ENCODE peak calls at places on chromosomes 1 and 21, in six cellular contexts. W is H1, O is H9, C is IMR-90, N is neuronal stem cell, F is mesenchymal stem cell. M is an unnamed sample.

GRCh38 chr1:116062201-116062600 is 49.0 kb upstream of the MAB21L3 start:
- DNase-seq in W (no peak), O (no peak), C (no peak), N (no peak), F (no peak), M (no peak)

GRCh38 chr1:83097715-83098613 is 901.0 kb downstream of the TTLL7 start:
- DNase-seq in W (no peak), O (no peak), C (no peak), N (no peak), F (no peak), M (no peak)

GRCh38 chr1:176058686-176059085 is 148.4 kb downstream of the COP1 start:
- DNase-seq in W (no peak), O (no peak), C (peak; percentile 11), N (peak; percentile 58), F (peak; percentile 38), M (peak; percentile 53)

GRCh38 chr1:11355594-11356467 is 82.8 kb downstream of the UBIAD1 start:
- DNase-seq in W (peak; percentile 76), O (peak; percentile 90), C (no peak), N (no peak), F (no peak), M (peak; percentile 48)

GRCh38 chr1:218464871-218465270 is 119.7 kb downstream of the TGFB2 start:
- DNase-seq in W (no peak), O (no peak), C (peak; percentile 28), N (no peak), F (no peak), M (no peak)

GRCh38 chr1:200281451-200281850 is 128.4 kb downstream of the ZNF281 start:
- DNase-seq in W (no peak), O (no peak), C (no peak), N (no peak), F (no peak), M (no peak)

GRCh38 chr1:201381130-201381529 is 3.6 kb upstream of the TNNT2 start:
- DNase-seq in W (no peak), O (no peak), C (no peak), N (no peak), F (no peak), M (no peak)

GRCh38 chr1:3247521-3248031 is 178.6 kb downstream of the PRDM16 start:
- DNase-seq in W (peak; percentile 75), O (peak; percentile 63), C (no peak), N (no peak), F (no peak), M (peak; percentile 24)

GRCh38 chr1:91736146-91736998 is 149.6 kb downstream of the TGFBR3 start:
- DNase-seq in W (no peak), O (no peak), C (peak; percentile 58), N (no peak), F (peak; percentile 78), M (no peak)

GRCh38 chr21:26140185-26140584 is 30.4 kb downstream of the APP start:
- DNase-seq in W (no peak), O (no peak), C (peak; percentile 99), N (no peak), F (peak; percentile 99), M (peak; percentile 52)

GRCh38 chr21:36985761-36986594 is 19.5 kb upstream of the HLCS start:
- DNase-seq in W (no peak), O (no peak), C (no peak), N (no peak), F (no peak), M (no peak)

GRCh38 chr1:185636848-185637247 is 97.3 kb upstream of the HMCN1 start:
- DNase-seq in W (no peak), O (no peak), C (no peak), N (no peak), F (no peak), M (no peak)

GRCh38 chr1:158035976-158036583 is 42.6 kb downstream of the KIRREL1 start:
- DNase-seq in W (no peak), O (no peak), C (peak; percentile 68), N (no peak), F (peak; percentile 66), M (no peak)
- H3K27ac ChIP-seq in W (no peak overlapping the region), O (no peak overlapping the region), C (no peak overlapping the region), N (no peak overlapping the region), F (peak overlapping the region; percentile 37), M (no peak overlapping the region)

DNA sequence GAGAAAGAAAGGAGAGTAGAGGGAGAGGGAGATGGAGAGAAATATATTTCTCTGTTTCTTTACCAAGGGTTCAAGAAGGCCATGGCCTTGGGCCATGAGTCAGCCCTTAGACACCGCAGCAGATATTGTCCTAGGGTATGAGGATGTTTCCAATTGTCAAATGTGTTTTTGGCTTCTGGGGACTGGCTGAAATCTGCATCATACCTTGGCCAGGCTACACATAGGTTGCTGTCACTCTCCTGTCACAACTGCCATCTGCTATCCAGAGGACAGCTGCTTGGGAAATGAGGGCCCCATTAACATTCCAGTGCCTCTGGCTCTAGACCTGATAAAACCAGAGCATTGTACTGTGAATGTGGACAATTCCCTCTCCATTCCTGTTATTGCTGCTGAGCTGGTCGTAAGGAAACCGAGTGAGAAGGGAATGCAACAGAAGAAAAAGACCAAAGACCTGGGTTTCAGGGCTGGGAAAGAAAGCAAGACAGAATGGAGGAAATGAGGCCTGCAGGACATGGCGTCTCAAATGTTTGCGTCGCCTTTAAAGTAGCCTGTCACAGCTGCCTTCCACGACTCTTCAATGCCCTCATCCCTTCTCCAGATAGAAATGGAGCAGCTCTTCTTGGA is 8.8 kb upstream of the PIGC start:
- DNase-seq in W (no peak), O (no peak), C (no peak), N (no peak), F (no peak), M (no peak)
- H4K8ac ChIP-seq in W (no peak overlapping the region), O (no peak overlapping the region), C (no peak overlapping the region), N (no peak overlapping the region), F (no peak overlapping the region), M (no peak overlapping the region)

GRCh38 chr1:84634536-84635205 is 55.6 kb downstream of the SSX2IP start:
- DNase-seq in W (no peak), O (no peak), C (no peak), N (no peak), F (no peak), M (peak; percentile 89)
- H3K27ac ChIP-seq in W (no peak overlapping the region), O (no peak overlapping the region), C (no peak overlapping the region), N (no peak overlapping the region), F (no peak overlapping the region), M (no peak overlapping the region)

DNA sequence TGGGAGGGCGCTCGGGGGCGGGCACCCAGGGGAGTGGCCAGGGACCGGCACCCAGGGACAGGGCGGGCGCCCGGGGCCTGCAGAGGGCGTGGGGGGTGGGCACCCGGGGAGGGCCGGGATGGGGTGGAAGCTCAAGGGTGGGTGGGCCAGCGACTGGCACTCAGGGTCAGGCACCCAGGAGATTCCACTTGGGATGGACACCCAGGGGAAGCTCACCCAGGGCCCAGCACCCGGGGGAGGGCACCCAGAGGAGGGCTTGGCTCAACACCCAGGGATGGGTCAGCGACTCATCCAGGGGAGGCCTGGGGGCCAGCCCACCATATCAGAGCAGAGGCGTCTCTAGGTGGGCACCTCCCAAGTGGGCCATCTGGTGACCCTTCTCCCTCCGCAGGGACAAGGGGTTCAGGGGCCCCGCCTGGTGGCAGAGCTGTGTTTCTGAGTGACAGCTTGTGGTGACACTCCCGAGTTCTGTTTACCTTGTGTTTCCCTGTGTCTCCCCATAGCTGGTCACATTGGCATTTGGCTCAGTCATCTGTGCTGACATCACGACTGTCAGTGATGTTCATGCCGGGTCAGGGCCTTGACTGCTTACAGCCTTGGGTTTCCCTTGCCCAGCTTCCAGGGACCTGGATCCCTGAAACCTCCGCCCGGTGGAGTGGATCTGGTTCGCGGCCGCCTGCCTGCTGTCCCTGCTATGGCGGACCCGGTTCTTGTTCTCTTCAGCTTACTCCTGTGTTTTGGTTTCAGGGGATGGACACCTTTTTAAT is 749 bp downstream of the IBA57 start:
- DNase-seq in W (peak; percentile 78), O (peak; percentile 78), C (peak; percentile 74), N (peak; percentile 48), F (peak; percentile 94), M (peak; percentile 90)
- H4K8ac ChIP-seq in W (no peak overlapping the region), O (no peak overlapping the region), C (peak overlapping the region; percentile 7), N (no peak overlapping the region), F (peak overlapping the region; percentile 86), M (no peak overlapping the region)

GRCh38 chr1:44653107-44653964 is 20.9 kb downstream of the TMEM53 start:
- DNase-seq in W (no peak), O (no peak), C (no peak), N (no peak), F (no peak), M (no peak)
- H3K27ac ChIP-seq in W (no peak overlapping the region), O (no peak overlapping the region), C (no peak overlapping the region), N (no peak overlapping the region), F (no peak overlapping the region), M (no peak overlapping the region)

GRCh38 chr1:81701071-81701470 is 99.7 kb upstream of the ADGRL2 start:
- DNase-seq in W (no peak), O (no peak), C (no peak), N (no peak), F (no peak), M (no peak)

GRCh38 chr1:81702903-81703302 is 97.8 kb upstream of the ADGRL2 start:
- DNase-seq in W (no peak), O (no peak), C (peak; percentile 95), N (no peak), F (peak; percentile 93), M (no peak)

GRCh38 chr1:81703736-81704463 is 96.8 kb upstream of the ADGRL2 start:
- DNase-seq in W (no peak), O (no peak), C (peak; percentile 78), N (no peak), F (peak; percentile 83), M (peak; percentile 35)

GRCh38 chr1:81703352-81703735 is 97.4 kb upstream of the ADGRL2 start:
- DNase-seq in W (no peak), O (no peak), C (peak; percentile 79), N (no peak), F (peak; percentile 86), M (no peak)

GRCh38 chr1:81702079-81702715 is 98.5 kb upstream of the ADGRL2 start:
- DNase-seq in W (no peak), O (no peak), C (no peak), N (no peak), F (peak; percentile 41), M (no peak)
- H4K8ac ChIP-seq in W (no peak overlapping the region), O (no peak overlapping the region), C (no peak overlapping the region), N (no peak overlapping the region), F (no peak overlapping the region), M (no peak overlapping the region)

GRCh38 chr1:171610385-171610784 is 11.7 kb upstream of the MYOCOS start:
- DNase-seq in W (no peak), O (no peak), C (peak; percentile 37), N (no peak), F (peak; percentile 53), M (no peak)
- H3K27ac ChIP-seq in W (no peak overlapping the region), O (no peak overlapping the region), C (no peak overlapping the region), N (no peak overlapping the region), F (no peak overlapping the region), M (no peak overlapping the region)